ENCODE peak calls at places on chromosomes 2 and 18, in seven cellular contexts. One of them, this sample, is unnamed.

GRCh38 chr2:104944495-104944894 is 90.6 kb downstream of the POU3F3 start:
- DNase-seq in stimulated activated CD8-positive, alpha-beta memory T cell treated with anti-CD3 and anti-CD28 coated beads, Interleukin-7, amount 100 ng/mL, for 24 hours: no peak
- DNase-seq in M059J: peak
- DNase-seq in HT1080: peak
- DNase-seq in cortex of kidney: no peak
- DNase-seq in AG09319: no peak
- DNase-seq in central memory CD4-positive, alpha-beta T cell: no peak
- DNase-seq in this sample: peak

GRCh38 chr2:177888581-177888980 is 184.0 kb downstream of the PDE11A start:
- DNase-seq in stimulated activated CD8-positive, alpha-beta memory T cell treated with anti-CD3 and anti-CD28 coated beads, Interleukin-7, amount 100 ng/mL, for 24 hours: no peak
- DNase-seq in M059J: no peak
- DNase-seq in HT1080: no peak
- DNase-seq in cortex of kidney: no peak
- DNase-seq in AG09319: no peak
- DNase-seq in central memory CD4-positive, alpha-beta T cell: no peak
- DNase-seq in this sample: no peak

GRCh38 chr2:48205137-48205798 is 299.0 kb upstream of the FBXO11 start:
- DNase-seq in stimulated activated CD8-positive, alpha-beta memory T cell treated with anti-CD3 and anti-CD28 coated beads, Interleukin-7, amount 100 ng/mL, for 24 hours: no peak
- DNase-seq in M059J: no peak
- DNase-seq in HT1080: no peak
- DNase-seq in cortex of kidney: no peak
- DNase-seq in AG09319: no peak
- DNase-seq in central memory CD4-positive, alpha-beta T cell: no peak
- DNase-seq in this sample: peak

GRCh38 chr18:49224130-49224529 is 236.3 kb downstream of the DYM start:
- DNase-seq in stimulated activated CD8-positive, alpha-beta memory T cell treated with anti-CD3 and anti-CD28 coated beads, Interleukin-7, amount 100 ng/mL, for 24 hours: no peak
- DNase-seq in M059J: peak
- DNase-seq in HT1080: peak
- DNase-seq in cortex of kidney: no peak
- DNase-seq in AG09319: no peak
- DNase-seq in central memory CD4-positive, alpha-beta T cell: no peak
- DNase-seq in this sample: no peak

GRCh38 chr2:148540022-148540421 is 104.5 kb upstream of the EPC2 start:
- DNase-seq in stimulated activated CD8-positive, alpha-beta memory T cell treated with anti-CD3 and anti-CD28 coated beads, Interleukin-7, amount 100 ng/mL, for 24 hours: no peak
- DNase-seq in M059J: no peak
- DNase-seq in HT1080: no peak
- DNase-seq in cortex of kidney: no peak
- DNase-seq in AG09319: no peak
- DNase-seq in central memory CD4-positive, alpha-beta T cell: no peak
- DNase-seq in this sample: no peak

GRCh38 chr2:216261042-216261537 is 111.2 kb downstream of the MARCHF4 start:
- DNase-seq in stimulated activated CD8-positive, alpha-beta memory T cell treated with anti-CD3 and anti-CD28 coated beads, Interleukin-7, amount 100 ng/mL, for 24 hours: no peak
- DNase-seq in M059J: no peak
- DNase-seq in HT1080: no peak
- DNase-seq in cortex of kidney: no peak
- DNase-seq in AG09319: no peak
- DNase-seq in central memory CD4-positive, alpha-beta T cell: no peak
- DNase-seq in this sample: no peak

GRCh38 chr18:57630759-57631660 is 9.4 kb upstream of the NARS1 start:
- DNase-seq in stimulated activated CD8-positive, alpha-beta memory T cell treated with anti-CD3 and anti-CD28 coated beads, Interleukin-7, amount 100 ng/mL, for 24 hours: no peak
- DNase-seq in M059J: no peak
- DNase-seq in HT1080: no peak
- DNase-seq in cortex of kidney: no peak
- DNase-seq in AG09319: no peak
- DNase-seq in central memory CD4-positive, alpha-beta T cell: no peak
- DNase-seq in this sample: peak

GRCh38 chr2:99485411-99485810 is 4.4 kb downstream of the REV1 start:
- DNase-seq in stimulated activated CD8-positive, alpha-beta memory T cell treated with anti-CD3 and anti-CD28 coated beads, Interleukin-7, amount 100 ng/mL, for 24 hours: no peak
- DNase-seq in M059J: no peak
- DNase-seq in HT1080: no peak
- DNase-seq in cortex of kidney: no peak
- DNase-seq in AG09319: no peak
- DNase-seq in central memory CD4-positive, alpha-beta T cell: no peak
- DNase-seq in this sample: no peak

GRCh38 chr2:207073791-207074678 is 91.7 kb downstream of the KLF7 start:
- DNase-seq in stimulated activated CD8-positive, alpha-beta memory T cell treated with anti-CD3 and anti-CD28 coated beads, Interleukin-7, amount 100 ng/mL, for 24 hours: no peak
- DNase-seq in M059J: no peak
- DNase-seq in HT1080: no peak
- DNase-seq in cortex of kidney: no peak
- DNase-seq in AG09319: no peak
- DNase-seq in central memory CD4-positive, alpha-beta T cell: no peak
- DNase-seq in this sample: peak

GRCh38 chr2:10594481-10594880 is 95.3 kb downstream of the NOL10 start:
- DNase-seq in stimulated activated CD8-positive, alpha-beta memory T cell treated with anti-CD3 and anti-CD28 coated beads, Interleukin-7, amount 100 ng/mL, for 24 hours: no peak
- DNase-seq in M059J: no peak
- DNase-seq in HT1080: no peak
- DNase-seq in cortex of kidney: no peak
- DNase-seq in AG09319: no peak
- DNase-seq in central memory CD4-positive, alpha-beta T cell: no peak
- DNase-seq in this sample: no peak

GRCh38 chr2:96912356-96913116 is 42.7 kb upstream of the SEMA4C start:
- DNase-seq in stimulated activated CD8-positive, alpha-beta memory T cell treated with anti-CD3 and anti-CD28 coated beads, Interleukin-7, amount 100 ng/mL, for 24 hours: no peak
- DNase-seq in M059J: no peak
- DNase-seq in HT1080: no peak
- DNase-seq in cortex of kidney: no peak
- DNase-seq in AG09319: no peak
- DNase-seq in central memory CD4-positive, alpha-beta T cell: no peak
- DNase-seq in this sample: no peak

GRCh38 chr2:229714080-229714735 is at the start of gene DNER:
- DNase-seq in stimulated activated CD8-positive, alpha-beta memory T cell treated with anti-CD3 and anti-CD28 coated beads, Interleukin-7, amount 100 ng/mL, for 24 hours: peak
- DNase-seq in M059J: peak
- DNase-seq in HT1080: peak
- DNase-seq in cortex of kidney: no peak
- DNase-seq in AG09319: no peak
- DNase-seq in central memory CD4-positive, alpha-beta T cell: peak
- DNase-seq in this sample: peak

GRCh38 chr2:105858868-105859693 is 114.4 kb downstream of the NCK2 start:
- DNase-seq in stimulated activated CD8-positive, alpha-beta memory T cell treated with anti-CD3 and anti-CD28 coated beads, Interleukin-7, amount 100 ng/mL, for 24 hours: no peak
- DNase-seq in M059J: no peak
- DNase-seq in HT1080: no peak
- DNase-seq in cortex of kidney: no peak
- DNase-seq in AG09319: no peak
- DNase-seq in central memory CD4-positive, alpha-beta T cell: no peak
- DNase-seq in this sample: no peak

GRCh38 chr2:231191896-231192872 is 6.2 kb upstream of the ARMC9 start:
- DNase-seq in stimulated activated CD8-positive, alpha-beta memory T cell treated with anti-CD3 and anti-CD28 coated beads, Interleukin-7, amount 100 ng/mL, for 24 hours: no peak
- DNase-seq in M059J: peak
- DNase-seq in HT1080: peak
- DNase-seq in cortex of kidney: no peak
- DNase-seq in AG09319: peak
- DNase-seq in central memory CD4-positive, alpha-beta T cell: no peak
- DNase-seq in this sample: peak

GRCh38 chr18:61350578-61350977 is 17.3 kb downstream of the CDH20 start:
- DNase-seq in stimulated activated CD8-positive, alpha-beta memory T cell treated with anti-CD3 and anti-CD28 coated beads, Interleukin-7, amount 100 ng/mL, for 24 hours: no peak
- DNase-seq in M059J: peak
- DNase-seq in HT1080: peak
- DNase-seq in cortex of kidney: no peak
- DNase-seq in AG09319: no peak
- DNase-seq in central memory CD4-positive, alpha-beta T cell: no peak
- DNase-seq in this sample: no peak

GRCh38 chr18:58254873-58255511 is 211.0 kb downstream of the NEDD4L start:
- DNase-seq in stimulated activated CD8-positive, alpha-beta memory T cell treated with anti-CD3 and anti-CD28 coated beads, Interleukin-7, amount 100 ng/mL, for 24 hours: no peak
- DNase-seq in M059J: no peak
- DNase-seq in HT1080: no peak
- DNase-seq in cortex of kidney: no peak
- DNase-seq in AG09319: no peak
- DNase-seq in central memory CD4-positive, alpha-beta T cell: no peak
- DNase-seq in this sample: no peak

GRCh38 chr2:19744456-19744855 is 157.3 kb downstream of the TTC32 start:
- DNase-seq in stimulated activated CD8-positive, alpha-beta memory T cell treated with anti-CD3 and anti-CD28 coated beads, Interleukin-7, amount 100 ng/mL, for 24 hours: no peak
- DNase-seq in M059J: no peak
- DNase-seq in HT1080: no peak
- DNase-seq in cortex of kidney: no peak
- DNase-seq in AG09319: no peak
- DNase-seq in central memory CD4-positive, alpha-beta T cell: no peak
- DNase-seq in this sample: no peak

GRCh38 chr18:74942319-74942910 is 266.5 kb downstream of the PTGR3 start:
- DNase-seq in stimulated activated CD8-positive, alpha-beta memory T cell treated with anti-CD3 and anti-CD28 coated beads, Interleukin-7, amount 100 ng/mL, for 24 hours: no peak
- DNase-seq in M059J: peak
- DNase-seq in HT1080: no peak
- DNase-seq in cortex of kidney: no peak
- DNase-seq in AG09319: peak
- DNase-seq in central memory CD4-positive, alpha-beta T cell: peak
- DNase-seq in this sample: no peak

GRCh38 chr18:76259012-76259568 is 236.0 kb downstream of the ZNF516 start:
- DNase-seq in stimulated activated CD8-positive, alpha-beta memory T cell treated with anti-CD3 and anti-CD28 coated beads, Interleukin-7, amount 100 ng/mL, for 24 hours: no peak
- DNase-seq in M059J: no peak
- DNase-seq in HT1080: no peak
- DNase-seq in cortex of kidney: no peak
- DNase-seq in AG09319: no peak
- DNase-seq in central memory CD4-positive, alpha-beta T cell: no peak
- DNase-seq in this sample: no peak

GRCh38 chr2:8627019-8627691 is 54.7 kb upstream of the ID2 start:
- DNase-seq in stimulated activated CD8-positive, alpha-beta memory T cell treated with anti-CD3 and anti-CD28 coated beads, Interleukin-7, amount 100 ng/mL, for 24 hours: no peak
- DNase-seq in M059J: no peak
- DNase-seq in HT1080: no peak
- DNase-seq in cortex of kidney: no peak
- DNase-seq in AG09319: no peak
- DNase-seq in central memory CD4-positive, alpha-beta T cell: no peak
- DNase-seq in this sample: no peak

GRCh38 chr2:237603718-237604362 is 13.3 kb upstream of the RAB17 start:
- DNase-seq in stimulated activated CD8-positive, alpha-beta memory T cell treated with anti-CD3 and anti-CD28 coated beads, Interleukin-7, amount 100 ng/mL, for 24 hours: no peak
- DNase-seq in M059J: peak
- DNase-seq in HT1080: peak
- DNase-seq in cortex of kidney: no peak
- DNase-seq in AG09319: no peak
- DNase-seq in central memory CD4-positive, alpha-beta T cell: peak
- DNase-seq in this sample: peak

GRCh38 chr18:63236990-63237389 is 82.6 kb downstream of the BCL2 start:
- DNase-seq in stimulated activated CD8-positive, alpha-beta memory T cell treated with anti-CD3 and anti-CD28 coated beads, Interleukin-7, amount 100 ng/mL, for 24 hours: no peak
- DNase-seq in M059J: no peak
- DNase-seq in HT1080: no peak
- DNase-seq in cortex of kidney: no peak
- DNase-seq in AG09319: no peak
- DNase-seq in central memory CD4-positive, alpha-beta T cell: no peak
- DNase-seq in this sample: no peak

GRCh38 chr2:67565761-67566160 is 168.6 kb downstream of the ETAA1 start:
- DNase-seq in stimulated activated CD8-positive, alpha-beta memory T cell treated with anti-CD3 and anti-CD28 coated beads, Interleukin-7, amount 100 ng/mL, for 24 hours: no peak
- DNase-seq in M059J: peak
- DNase-seq in HT1080: peak
- DNase-seq in cortex of kidney: no peak
- DNase-seq in AG09319: no peak
- DNase-seq in central memory CD4-positive, alpha-beta T cell: no peak
- DNase-seq in this sample: no peak

GRCh38 chr2:134410831-134411231 is 157.0 kb downstream of the MGAT5 start:
- DNase-seq in stimulated activated CD8-positive, alpha-beta memory T cell treated with anti-CD3 and anti-CD28 coated beads, Interleukin-7, amount 100 ng/mL, for 24 hours: no peak
- DNase-seq in M059J: peak
- DNase-seq in HT1080: no peak
- DNase-seq in cortex of kidney: no peak
- DNase-seq in AG09319: no peak
- DNase-seq in central memory CD4-positive, alpha-beta T cell: no peak
- DNase-seq in this sample: peak

GRCh38 chr2:127640082-127641072 is 5.6 kb upstream of the GPR17 start:
- DNase-seq in stimulated activated CD8-positive, alpha-beta memory T cell treated with anti-CD3 and anti-CD28 coated beads, Interleukin-7, amount 100 ng/mL, for 24 hours: no peak
- DNase-seq in M059J: no peak
- DNase-seq in HT1080: no peak
- DNase-seq in cortex of kidney: no peak
- DNase-seq in AG09319: no peak
- DNase-seq in central memory CD4-positive, alpha-beta T cell: no peak
- DNase-seq in this sample: peak

This sample was measured in NCI-H82.